ENCODE peak calls at places on chromosomes 5 and 9, in seven cellular contexts. F is psoas muscle; C is T follicular helper cell; O is stimulated activated CD8-positive, alpha-beta memory T cell treated with anti-CD3 and anti-CD28 coated beads, Interleukin-12 subunit alpha, Interleukin-12 subunit beta, amount 100 ng/mL, for 4 hours; A is testis; H is activated CD4-positive, alpha-beta T cell treated with anti-CD3 and anti-CD28 coated beads, Interleukin-2, amount 50 U/mL, for 4 hours; J is cardiac fibroblast. T is an unnamed sample.
A peak's percentile ranks its signal among the peaks of the same experiment; 100 is the strongest.

GRCh38 chr9:30774326-30774725 is 1610.1 kb upstream of the ACO1 start:
- DNase-seq in C (no peak), A (peak; percentile 22), O (no peak), H (no peak), J (no peak), F (no peak), T (no peak)

GRCh38 chr9:81596671-81597426 is 92.5 kb downstream of the TLE1 start:
- DNase-seq in F (no peak), A (no peak), H (no peak), J (no peak), O (no peak), C (no peak), T (no peak)

GRCh38 chr5:100161868-100162267 is 373.3 kb upstream of the FAM174A start:
- DNase-seq in H (no peak), C (no peak), A (no peak), F (no peak), O (no peak), J (no peak), T (no peak)

GRCh38 chr5:6491548-6492290 is 43.1 kb downstream of the UBE2QL1 start:
- DNase-seq in C (no peak), H (no peak), F (no peak), J (no peak), A (no peak), O (no peak), T (no peak)

GRCh38 chr9:15158019-15158418 is 149.0 kb downstream of the TTC39B start:
- DNase-seq in F (no peak), J (no peak), C (no peak), A (no peak), O (no peak), H (no peak), T (no peak)

GRCh38 chr5:18091758-18092157 is 457.5 kb downstream of the TAF11L14 start:
- DNase-seq in O (no peak), C (no peak), H (no peak), F (no peak), A (no peak), J (no peak), T (no peak)

GRCh38 chr9:129239946-129240490 is 62.0 kb upstream of the IER5L start:
- DNase-seq in F (peak; percentile 4), O (no peak), A (no peak), J (no peak), H (no peak), C (no peak), T (no peak)

GRCh38 chr9:127612993-127613954 is 1.2 kb downstream of the STXBP1 start:
- DNase-seq in J (peak; percentile 64), O (peak; percentile 0), C (peak; percentile 19), H (peak; percentile 4), F (peak; percentile 78), A (peak; percentile 61), T (peak; percentile 77)

GRCh38 chr9:126637002-126637849 is 23.5 kb downstream of the LMX1B start:
- DNase-seq in C (no peak), H (no peak), J (no peak), A (no peak), F (no peak), O (peak; percentile 23), T (peak; percentile 85)

GRCh38 chr9:105510024-105510423 is 47.9 kb upstream of the FKTN start:
- DNase-seq in C (no peak), H (no peak), J (peak; percentile 84), A (no peak), F (no peak), O (no peak), T (no peak)

GRCh38 chr5:53302524-53302923 is 177.9 kb upstream of the FST start:
- DNase-seq in F (no peak), J (peak; percentile 40), O (no peak), A (no peak), C (no peak), H (no peak), T (no peak)

GRCh38 chr5:14873093-14873492 is 1.5 kb upstream of the ANKH start:
- DNase-seq in O (no peak), J (no peak), A (no peak), C (no peak), H (no peak), F (no peak), T (no peak)

GRCh38 chr9:17116400-17116837 is 18.4 kb upstream of the CNTLN start:
- DNase-seq in A (no peak), H (no peak), C (no peak), O (no peak), F (no peak), J (peak; percentile 67), T (peak; percentile 33)

GRCh38 chr5:61817472-61818326 is 485.6 kb downstream of the ZSWIM6 start:
- DNase-seq in F (no peak), C (no peak), A (peak; percentile 76), H (no peak), O (no peak), J (peak; percentile 55), T (peak; percentile 52)

GRCh38 chr9:89171693-89172092 is 6.9 kb downstream of the SHC3 start:
- DNase-seq in H (no peak), F (no peak), J (no peak), O (no peak), C (no peak), A (no peak), T (no peak)

GRCh38 chr5:168752416-168753190 is 173.4 kb upstream of the PANK3 start:
- DNase-seq in A (no peak), O (no peak), C (no peak), J (no peak), H (no peak), F (no peak), T (no peak)

GRCh38 chr9:27353405-27354229 is 56.7 kb upstream of the EQTN start:
- DNase-seq in H (no peak), A (no peak), J (peak; percentile 29), C (no peak), O (no peak), F (peak; percentile 45), T (no peak)

GRCh38 chr9:137309368-137310189 is 7.5 kb upstream of the NRARP start:
- DNase-seq in O (no peak), F (no peak), C (no peak), J (no peak), H (no peak), A (no peak), T (no peak)

GRCh38 chr9:120913673-120914266 is 12.8 kb downstream of the TRAF1 start:
- DNase-seq in F (no peak), C (no peak), H (no peak), O (peak; percentile 18), A (no peak), J (no peak), T (no peak)

GRCh38 chr9:130949188-130950038 is 10.4 kb upstream of the FIBCD1 start:
- DNase-seq in J (no peak), C (no peak), H (no peak), A (no peak), F (no peak), O (no peak), T (no peak)

GRCh38 chr5:39599721-39600431 is 175.1 kb upstream of the DAB2 start:
- DNase-seq in C (no peak), F (no peak), A (no peak), H (no peak), O (no peak), J (peak; percentile 91), T (no peak)

GRCh38 chr5:168788786-168789185 is 209.6 kb upstream of the PANK3 start:
- DNase-seq in C (no peak), J (no peak), H (no peak), O (no peak), F (no peak), A (no peak), T (no peak)